ENCODE peak calls at places on chromosomes 13 and 19, in seven cellular contexts. S, D, P, E, Z, C and G are unnamed samples.

GRCh38 chr13:98267080-98267912 is 90.2 kb upstream of the RNF113B start:
- DNase-seq in P (no peak), D (no peak), C (no peak), E (peak; percentile 48), Z (no peak), S (no peak), G (no peak)

GRCh38 chr13:97535619-97536018 is 101.7 kb downstream of the RAP2A start:
- DNase-seq in D (peak; percentile 24), P (peak; percentile 48), Z (no peak), E (no peak), S (no peak), C (no peak), G (no peak)

GRCh38 chr13:51057931-51058330 is 53.1 kb downstream of the C13orf42 start:
- DNase-seq in D (no peak), S (no peak), C (no peak), Z (no peak), P (no peak), E (no peak), G (no peak)

GRCh38 chr13:27341616-27342015 is 71.0 kb downstream of the RASL11A start:
- DNase-seq in C (no peak), E (no peak), Z (no peak), D (peak; percentile 46), S (no peak), P (no peak), G (peak; percentile 69)

GRCh38 chr13:54687173-54687572 is 1658.6 kb downstream of the OLFM4 start:
- DNase-seq in D (no peak), E (no peak), S (no peak), C (no peak), Z (no peak), P (peak; percentile 30), G (peak; percentile 47)

GRCh38 chr19:17686592-17687042 is 1.5 kb downstream of the UNC13A start:
- DNase-seq in E (peak; percentile 47), S (no peak), C (no peak), Z (no peak), D (no peak), P (peak; percentile 39), G (peak; percentile 44)

GRCh38 chr13:35785563-35786327 is 309.3 kb upstream of the MAB21L1 start:
- DNase-seq in C (no peak), S (no peak), Z (no peak), E (no peak), D (no peak), P (no peak), G (no peak)

GRCh38 chr13:76385606-76386005 is 500.6 kb downstream of the KCTD12 start:
- DNase-seq in S (no peak), D (no peak), C (no peak), Z (no peak), E (no peak), P (peak; percentile 5), G (peak; percentile 8)

GRCh38 chr19:57106646-57107235 is 13.0 kb upstream of the USP29 start:
- DNase-seq in C (no peak), Z (no peak), D (no peak), S (no peak), P (no peak), E (no peak), G (no peak)

GRCh38 chr13:43058318-43058674 is 34.9 kb downstream of the DNAJC15 start:
- DNase-seq in E (peak; percentile 98), S (peak; percentile 34), P (peak; percentile 92), Z (no peak), C (peak; percentile 95), D (peak; percentile 97), G (peak; percentile 96)

GRCh38 chr13:49287995-49288394 is 40.3 kb downstream of the CDADC1 start:
- DNase-seq in Z (no peak), C (no peak), S (no peak), D (no peak), P (no peak), E (no peak), G (no peak)

GRCh38 chr19:15248648-15249559 is 16.7 kb upstream of the EPHX3 start:
- DNase-seq in Z (no peak), E (peak; percentile 93), C (peak; percentile 52), P (peak; percentile 84), S (no peak), D (peak; percentile 93), G (peak; percentile 90)

GRCh38 chr19:35446194-35446593 is 1.9 kb upstream of the FFAR2 start:
- DNase-seq in E (no peak), C (no peak), P (no peak), D (no peak), Z (no peak), S (no peak), G (no peak)

GRCh38 chr13:25046985-25047660 is 48.8 kb upstream of the PABPC3 start:
- DNase-seq in S (no peak), P (no peak), C (no peak), Z (no peak), E (peak; percentile 5), D (peak; percentile 18), G (no peak)

GRCh38 chr19:13788991-13789390 is 6.3 kb upstream of the ZSWIM4 start:
- DNase-seq in Z (no peak), C (no peak), D (peak; percentile 49), S (peak; percentile 17), E (peak; percentile 67), P (no peak), G (peak; percentile 49)

GRCh38 chr13:25874907-25875306 is 176.9 kb downstream of the SHISA2 start:
- DNase-seq in C (no peak), S (peak; percentile 51), D (no peak), P (no peak), E (no peak), Z (no peak), G (no peak)

GRCh38 chr13:85099245-85099644 is 700.0 kb downstream of the SLITRK6 start:
- DNase-seq in S (no peak), D (no peak), P (peak; percentile 1), C (no peak), E (no peak), Z (no peak), G (no peak)

GRCh38 chr13:43196750-43197149 is 173.4 kb downstream of the DNAJC15 start:
- DNase-seq in S (no peak), Z (no peak), C (no peak), E (peak; percentile 7), D (no peak), P (no peak), G (no peak)

GRCh38 chr19:39515551-39516191 is 732 bp downstream of the SELENOV start:
- DNase-seq in C (no peak), S (no peak), D (no peak), E (no peak), Z (no peak), P (no peak), G (no peak)

GRCh38 chr19:53158119-53158656 is 665 bp downstream of the ZNF347 start:
- DNase-seq in S (peak; percentile 33), D (peak; percentile 64), P (peak; percentile 41), Z (no peak), E (peak; percentile 51), C (no peak), G (no peak)

GRCh38 chr19:29546583-29547190 is 20.9 kb downstream of the VSTM2B start:
- DNase-seq in P (no peak), Z (no peak), D (peak; percentile 30), C (no peak), E (peak; percentile 41), S (no peak), G (no peak)

GRCh38 chr13:60397693-60398437 is 845 bp downstream of the TDRD3 start:
- DNase-seq in Z (peak; percentile 31), S (no peak), P (peak; percentile 37), D (peak; percentile 66), E (peak; percentile 76), C (peak; percentile 39), G (peak; percentile 49)

GRCh38 chr13:88063741-88064140 is 392.6 kb downstream of the SLITRK5 start:
- DNase-seq in S (no peak), C (no peak), Z (no peak), D (no peak), E (no peak), P (peak; percentile 3), G (peak; percentile 25)

GRCh38 chr13:99821741-99822140 is 149.8 kb downstream of the ZIC5 start:
- DNase-seq in S (no peak), P (no peak), C (no peak), D (peak; percentile 28), Z (no peak), E (peak; percentile 20), G (no peak)

GRCh38 chr19:10836478-10837325 is 690 bp upstream of the TMED1 start:
- DNase-seq in S (peak; percentile 85), E (peak; percentile 88), Z (peak; percentile 57), C (peak; percentile 89), D (no peak), P (no peak), G (peak; percentile 89)

GRCh38 chr13:60654405-60654804 is 257.4 kb downstream of the TDRD3 start:
- DNase-seq in Z (no peak), C (no peak), D (peak; percentile 2), S (no peak), E (peak; percentile 5), P (peak; percentile 60), G (peak; percentile 65)

GRCh38 chr19:46860846-46861690 is at the start of gene ARHGAP35:
- DNase-seq in C (no peak), Z (no peak), E (no peak), P (peak; percentile 78), D (no peak), S (peak; percentile 81), G (peak; percentile 87)

GRCh38 chr19:34838753-34839431 is 65.9 kb upstream of the ZNF599 start:
- DNase-seq in S (no peak), P (no peak), C (no peak), E (peak; percentile 11), Z (no peak), D (no peak), G (no peak)

GRCh38 chr19:17020380-17020779 is 6.2 kb downstream of the CPAMD8 start:
- DNase-seq in C (no peak), S (no peak), Z (no peak), P (no peak), E (no peak), D (no peak), G (peak; percentile 36)

GRCh38 chr19:28242317-28242927 is 970.5 kb downstream of the UQCRFS1 start:
- DNase-seq in S (no peak), D (peak; percentile 2), E (peak; percentile 45), Z (no peak), C (no peak), P (no peak), G (peak; percentile 0)

GRCh38 chr13:102708211-102708610 is 13.4 kb upstream of the METTL21C start:
- DNase-seq in D (no peak), C (no peak), Z (no peak), S (no peak), E (no peak), P (no peak), G (no peak)

GRCh38 chr19:38055040-38055439 is 148.0 kb downstream of the SIPA1L3 start:
- DNase-seq in C (no peak), E (no peak), S (no peak), P (no peak), D (no peak), Z (no peak), G (no peak)

GRCh38 chr19:49129238-49129583 is 9.9 kb downstream of the PPFIA3 start:
- DNase-seq in C (no peak), P (no peak), S (no peak), Z (no peak), D (no peak), E (peak; percentile 49), G (no peak)

GRCh38 chr13:75587679-75588078 is 38.1 kb downstream of the UCHL3 start:
- DNase-seq in Z (no peak), P (no peak), C (no peak), D (no peak), S (no peak), E (no peak), G (no peak)

GRCh38 chr13:43258771-43259170 is 235.4 kb downstream of the DNAJC15 start:
- DNase-seq in D (no peak), E (no peak), C (no peak), S (no peak), P (peak; percentile 53), Z (no peak), G (no peak)

GRCh38 chr19:31314849-31315620 is 34.2 kb downstream of the TSHZ3 start:
- DNase-seq in S (no peak), D (no peak), P (no peak), C (no peak), E (peak; percentile 25), Z (no peak), G (no peak)

GRCh38 chr13:73335226-73335625 is 276.4 kb downstream of the KLF5 start:
- DNase-seq in S (no peak), D (peak; percentile 81), P (peak; percentile 90), C (peak; percentile 92), Z (no peak), E (peak; percentile 71), G (peak; percentile 89)

GRCh38 chr19:13329766-13330165 is 176.5 kb downstream of the CACNA1A start:
- DNase-seq in P (peak; percentile 55), E (peak; percentile 11), C (no peak), D (peak; percentile 69), Z (no peak), S (no peak), G (no peak)